ENCODE peak calls at places on chromosomes 3 and 15, in four cellular contexts. S is H1, C is HepG2, F is GM12878. J is an unnamed sample.

GRCh38 chr15:41377978-41378377 is 24.3 kb downstream of the NDUFAF1 start:
- DNase-seq in S (no peak), F (no peak), C (no peak), J (no peak)

GRCh38 chr15:64825431-64826294 is at the start of gene PIF1:
- DNase-seq in F (peak; percentile 98), S (peak; percentile 87), C (peak; percentile 98), J (peak; percentile 99)

GRCh38 chr3:81808900-81809299 is 47.5 kb upstream of the GBE1 start:
- DNase-seq in F (no peak), C (no peak), S (no peak), J (no peak)

GRCh38 chr15:83561661-83562060 is 92.3 kb upstream of the ADAMTSL3 start:
- DNase-seq in F (no peak), S (no peak), C (no peak), J (no peak)

GRCh38 chr15:78761891-78762385 is 49.3 kb downstream of the ADAMTS7 start:
- DNase-seq in S (peak; percentile 41), C (no peak), F (no peak), J (no peak)

GRCh38 chr15:101172421-101173097 is 79.3 kb downstream of the CHSY1 start:
- DNase-seq in C (no peak), F (no peak), S (no peak), J (no peak)

GRCh38 chr15:85118581-85118980 is 136.9 kb downstream of the PDE8A start:
- DNase-seq in F (no peak), C (no peak), S (peak; percentile 32), J (no peak)

GRCh38 chr15:92810418-92811138 is 89.5 kb upstream of the CHD2 start:
- DNase-seq in S (no peak), F (no peak), C (no peak), J (no peak)

GRCh38 chr15:69718916-69719315 is 266.3 kb downstream of the RPLP1 start:
- DNase-seq in S (no peak), C (no peak), F (no peak), J (no peak)

GRCh38 chr3:28745436-28745835 is 396.8 kb upstream of the AZI2 start:
- DNase-seq in S (no peak), F (no peak), C (no peak), J (no peak)

GRCh38 chr3:61030469-61031035 is 220.7 kb downstream of the FHIT start:
- DNase-seq in F (no peak), S (no peak), C (peak; percentile 91), J (no peak)

GRCh38 chr3:159771865-159772611 is 216.6 kb upstream of the IL12A start:
- DNase-seq in C (no peak), S (no peak), F (no peak), J (no peak)

GRCh38 chr15:89947338-89947829 is 34.6 kb upstream of the ARPIN start:
- DNase-seq in S (no peak), C (no peak), F (no peak), J (no peak)

GRCh38 chr3:32374788-32375595 is 16.7 kb upstream of the CMTM7 start:
- DNase-seq in F (peak; percentile 42), C (peak; percentile 63), S (peak; percentile 82), J (peak; percentile 78)

GRCh38 chr15:77575203-77575934 is 57.3 kb downstream of the LINGO1 start:
- DNase-seq in C (no peak), S (no peak), F (no peak), J (no peak)

GRCh38 chr3:15514663-15515357 is 6.7 kb downstream of the COLQ start:
- DNase-seq in F (no peak), S (no peak), C (no peak), J (no peak)

GRCh38 chr3:103403191-103403590 is 968.4 kb downstream of the ZPLD1 start:
- DNase-seq in S (no peak), C (no peak), F (no peak), J (no peak)

GRCh38 chr3:55042591-55042990 is 114.7 kb upstream of the LRTM1 start:
- DNase-seq in C (no peak), S (no peak), F (no peak), J (no peak)

GRCh38 chr3:86420990-86421739 is 569.8 kb downstream of the VGLL3 start:
- DNase-seq in C (no peak), F (no peak), S (no peak), J (no peak)

GRCh38 chr3:70749122-70749521 is 436.7 kb upstream of the MDFIC2 start:
- DNase-seq in S (no peak), F (no peak), C (no peak), J (no peak)

GRCh38 chr3:69099576-69099975 is 14.8 kb downstream of the ARL6IP5 start:
- DNase-seq in F (no peak), C (no peak), S (no peak), J (no peak)

GRCh38 chr3:69433016-69433937 is 47.4 kb upstream of the FRMD4B start:
- DNase-seq in S (no peak), F (no peak), C (no peak), J (no peak)

GRCh38 chr3:123620338-123620737 is 35.5 kb upstream of the HACD2 start:
- DNase-seq in C (peak; percentile 54), F (no peak), S (no peak), J (no peak)

DNA sequence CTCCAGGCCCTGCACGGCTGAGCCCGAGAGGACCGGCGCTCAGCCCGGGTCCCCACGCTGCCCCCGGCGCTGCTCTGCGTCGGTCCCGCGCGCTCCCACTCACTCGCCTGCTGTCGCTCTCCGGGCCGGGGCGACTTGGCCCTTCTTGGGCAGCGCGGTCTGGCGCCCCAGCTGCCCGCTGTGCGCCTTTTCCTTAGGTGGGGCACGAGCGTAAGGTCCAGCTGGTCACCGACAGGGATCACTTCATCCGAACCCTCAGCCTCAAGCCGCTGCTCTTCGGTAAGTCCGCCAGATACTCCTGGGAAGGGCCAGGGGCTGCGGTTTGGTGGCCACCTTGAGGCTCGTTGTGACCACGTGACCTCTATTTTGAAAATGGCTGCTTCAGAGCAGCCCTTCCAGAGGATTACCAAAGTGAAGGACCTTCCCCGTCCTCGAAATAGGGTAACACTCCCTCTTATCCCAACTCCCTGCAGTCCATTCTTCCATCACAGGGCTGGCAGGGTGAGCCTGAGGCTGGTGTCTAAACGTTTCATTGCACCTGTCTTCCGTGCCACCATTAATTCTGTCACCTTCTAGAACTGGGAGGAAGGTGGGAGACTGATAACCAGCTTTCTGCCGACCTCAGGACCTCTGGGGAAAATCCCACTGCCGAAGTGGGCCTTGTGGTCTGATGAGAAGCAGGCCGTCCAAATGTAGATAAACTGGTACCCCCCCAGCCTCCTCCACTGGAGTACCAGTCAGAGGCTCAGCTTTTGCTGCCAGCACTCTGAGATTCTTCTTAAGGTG is 788 bp downstream of the P4HTM start:
- DNase-seq in C (no peak), S (peak; percentile 72), F (no peak), J (no peak)
- TF ChIP-seq SUZ12 in C (no peak), S (no peak), F (no peak), J (no peak)

GRCh38 chr3:120741320-120741719 is 996 bp downstream of the RABL3 start:
- DNase-seq in C (no peak), S (no peak), F (no peak), J (no peak)
- H3K9ac ChIP-seq in C (peak overlapping the region; percentile 98), S (no peak overlapping the region), F (peak overlapping the region; percentile 92), J (no peak overlapping the region)

GRCh38 chr3:155676252-155676981 is 68.5 kb downstream of the PLCH1 start:
- DNase-seq in S (no peak), F (no peak), C (no peak), J (no peak)
- TF ChIP-seq SUZ12 in S (no peak), F (no peak), C (no peak), J (no peak)

GRCh38 chr15:57455969-57456368 is 79.7 kb downstream of the CGNL1 start:
- DNase-seq in S (no peak), F (no peak), C (no peak), J (no peak)
- H3K9ac ChIP-seq in S (no peak overlapping the region), F (no peak overlapping the region), C (no peak overlapping the region), J (no peak overlapping the region)